ENCODE peak calls at places on chromosomes 6 and 20, in five cellular contexts. N is tibial nerve, G is Peyer's patch, L is testis, W is ovary. A is an unnamed sample.

GRCh38 chr6:170080169-170080827 is 210.6 kb downstream of the DLL1 start:
- DNase-seq in L (peak; percentile 6), W (peak; percentile 7), G (no peak), N (no peak), A (no peak)

GRCh38 chr20:22561965-22562581 is 22.3 kb downstream of the FOXA2 start:
- DNase-seq in L (no peak), G (no peak), N (no peak), W (no peak), A (no peak)

GRCh38 chr20:17565164-17565845 is 4.6 kb upstream of the DSTN start:
- DNase-seq in W (no peak), G (no peak), N (no peak), L (no peak), A (no peak)

GRCh38 chr20:38986663-38987062 is 24.5 kb downstream of the DHX35 start:
- DNase-seq in L (no peak), N (no peak), W (no peak), G (no peak), A (no peak)

GRCh38 chr6:167565388-167565787 is 240.5 kb downstream of the TTLL2 start:
- DNase-seq in W (no peak), G (peak; percentile 3), L (peak; percentile 14), N (no peak), A (no peak)

GRCh38 chr6:25179051-25179778 is 100.0 kb upstream of the CARMIL1 start:
- DNase-seq in L (no peak), W (no peak), N (no peak), G (no peak), A (no peak)

GRCh38 chr6:166512567-166512966 is 73.9 kb downstream of the RAMACL start:
- DNase-seq in L (no peak), G (peak; percentile 82), W (no peak), N (no peak), A (no peak)

GRCh38 chr20:19995220-19995863 is 21.8 kb upstream of the NAA20 start:
- DNase-seq in L (peak; percentile 56), G (no peak), N (no peak), W (peak; percentile 59), A (no peak)

GRCh38 chr6:3665608-3666007 is 85.9 kb downstream of the PXDC1 start:
- DNase-seq in N (no peak), W (no peak), L (no peak), G (no peak), A (no peak)

GRCh38 chr6:161344640-161345039 is 70.8 kb upstream of the AGPAT4 start:
- DNase-seq in L (no peak), N (no peak), G (no peak), W (no peak), A (no peak)

GRCh38 chr6:42001506-42001905 is 48.8 kb upstream of the TAF8 start:
- DNase-seq in G (no peak), W (no peak), L (no peak), N (no peak), A (no peak)

GRCh38 chr20:3101737-3102574 is 17.4 kb upstream of the AVP start:
- DNase-seq in L (no peak), N (no peak), W (no peak), G (no peak), A (peak; percentile 38)

GRCh38 chr6:46491201-46491788 is at the start of gene RCAN2:
- DNase-seq in L (peak; percentile 75), G (peak; percentile 23), W (peak; percentile 78), N (peak; percentile 16), A (peak; percentile 68)

GRCh38 chr6:108565893-108566292 is 5.2 kb downstream of the FOXO3 start:
- DNase-seq in W (peak; percentile 84), N (peak; percentile 84), L (peak; percentile 60), G (peak; percentile 26), A (peak; percentile 67)

GRCh38 chr6:8914700-8915099 is 479.4 kb upstream of the SLC35B3 start:
- DNase-seq in L (no peak), N (no peak), W (no peak), G (no peak), A (no peak)

GRCh38 chr20:38449046-38449445 is 13.9 kb upstream of the SNHG17 start:
- DNase-seq in N (no peak), L (no peak), G (no peak), W (no peak), A (no peak)

GRCh38 chr6:36692861-36693702 is 4.5 kb upstream of the RAB44 start:
- DNase-seq in N (no peak), G (no peak), W (peak; percentile 34), L (peak; percentile 43), A (peak; percentile 52)

GRCh38 chr20:53079883-53080282 is 107.7 kb downstream of the TSHZ2 start:
- DNase-seq in G (no peak), L (no peak), N (no peak), W (no peak), A (no peak)

GRCh38 chr6:140003217-140003616 is 628.8 kb upstream of the CITED2 start:
- DNase-seq in N (no peak), L (no peak), G (no peak), W (no peak), A (no peak)

GRCh38 chr20:35463455-35464300 is 8.3 kb downstream of the CEP250 start:
- DNase-seq in L (peak; percentile 81), N (peak; percentile 88), W (peak; percentile 72), G (peak; percentile 58), A (peak; percentile 35)

GRCh38 chr6:92297101-92297500 is 1122.3 kb downstream of the EPHA7 start:
- DNase-seq in L (no peak), N (no peak), W (no peak), G (no peak), A (no peak)

GRCh38 chr6:76852776-76853175 is 610.5 kb downstream of the HTR1B start:
- DNase-seq in G (no peak), N (no peak), L (no peak), W (no peak), A (no peak)

GRCh38 chr6:112231609-112232060 is 22.7 kb downstream of the LAMA4 start:
- DNase-seq in N (no peak), W (no peak), G (no peak), L (no peak), A (no peak)

GRCh38 chr6:20778460-20778859 is 244.2 kb downstream of the CDKAL1 start:
- DNase-seq in W (no peak), N (no peak), G (no peak), L (no peak), A (peak; percentile 30)

GRCh38 chr20:64198347-64198746 is 34.1 kb downstream of the MYT1 start:
- DNase-seq in N (no peak), G (no peak), L (no peak), W (no peak), A (no peak)

GRCh38 chr6:4727671-4728435 is 48.4 kb upstream of the CDYL start:
- DNase-seq in G (no peak), W (no peak), L (peak; percentile 45), N (no peak), A (no peak)

GRCh38 chr20:31860431-31861345 is 9.6 kb downstream of the DUSP15 start:
- DNase-seq in W (no peak), G (no peak), L (no peak), N (no peak), A (no peak)

GRCh38 chr20:58550661-58551060 is 35.5 kb upstream of the APCDD1L start:
- DNase-seq in N (no peak), G (no peak), W (no peak), L (peak; percentile 9), A (no peak)

GRCh38 chr6:8639928-8640649 is 204.7 kb upstream of the SLC35B3 start:
- DNase-seq in G (no peak), L (no peak), N (no peak), W (no peak), A (no peak)

GRCh38 chr20:39751557-39752137 is 789.5 kb downstream of the DHX35 start:
- DNase-seq in L (no peak), W (no peak), G (no peak), N (no peak), A (no peak)

GRCh38 chr6:47146426-47147174 is 104.5 kb upstream of the ADGRF1 start:
- DNase-seq in W (no peak), G (no peak), N (no peak), L (no peak), A (no peak)

GRCh38 chr6:52890018-52890417 is 19.5 kb downstream of the GSTA3 start:
- DNase-seq in W (no peak), L (no peak), N (no peak), G (no peak), A (no peak)

GRCh38 chr6:118371955-118372354 is 176.1 kb upstream of the PLN start:
- DNase-seq in N (no peak), W (no peak), L (no peak), G (no peak), A (no peak)
- H3K4me3 ChIP-seq in N (no peak overlapping the region), W (no peak overlapping the region), L (no peak overlapping the region), G (no peak overlapping the region), A (no peak overlapping the region)

GRCh38 chr6:150296890-150297289 is 71.9 kb upstream of the IYD start:
- DNase-seq in W (no peak), L (no peak), G (no peak), N (no peak), A (no peak)
- H3K27ac ChIP-seq in W (no peak overlapping the region), L (no peak overlapping the region), G (no peak overlapping the region), N (no peak overlapping the region), A (no peak overlapping the region)

DNA sequence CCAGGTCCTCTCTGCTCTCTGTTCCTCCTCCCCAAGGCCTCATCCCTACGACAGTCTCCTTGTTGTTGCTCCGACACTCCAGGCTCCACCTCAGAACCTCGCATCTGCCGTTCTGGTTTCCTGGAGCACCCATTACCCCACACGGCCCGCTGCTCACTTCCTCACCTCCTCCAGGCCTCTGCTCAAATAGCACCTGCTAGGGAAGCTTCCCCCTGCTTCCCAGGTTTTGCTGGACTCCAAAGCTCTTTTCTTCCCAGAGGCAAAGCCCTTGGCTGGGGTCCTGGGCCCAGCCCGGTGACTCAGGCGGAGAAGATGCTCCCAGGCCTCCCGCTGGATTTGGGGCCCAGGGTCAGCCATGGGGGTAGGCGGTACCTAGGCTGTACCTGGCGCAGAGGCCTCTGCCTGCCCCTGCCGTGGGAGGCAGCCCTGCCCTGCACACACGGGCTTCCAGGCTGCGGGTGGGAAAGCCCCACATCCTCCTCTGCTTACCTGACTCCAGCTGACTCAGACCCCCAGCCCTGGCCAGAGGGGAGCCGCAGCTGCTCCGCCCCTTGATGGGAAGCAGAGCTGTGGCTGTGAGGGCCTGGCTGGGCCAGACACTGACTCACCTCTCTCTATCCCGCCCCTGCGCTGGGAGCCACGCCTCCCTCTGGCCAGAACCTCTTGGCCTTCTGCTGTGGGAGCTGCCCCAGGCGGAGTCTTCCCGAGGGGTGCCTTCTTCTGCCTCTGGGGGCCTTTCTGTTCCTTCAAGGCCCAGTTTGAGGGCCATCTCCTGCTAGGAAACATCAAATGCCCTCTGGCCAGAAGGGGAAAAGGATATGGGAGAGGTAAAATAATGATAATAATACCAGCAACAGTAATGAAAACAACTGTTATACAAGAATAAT is 130.5 kb downstream of the CEBPB start:
- DNase-seq in N (peak; percentile 82), L (peak; percentile 79), G (peak; percentile 37), W (peak; percentile 97), A (peak; percentile 75)
- TF ChIP-seq POLR2A in N (peak; percentile 34), L (no peak), G (no peak), W (peak; percentile 86), A (peak; percentile 44)

GRCh38 chr6:1596088-1596852 is 13.4 kb upstream of the FOXC1 start:
- DNase-seq in L (peak; percentile 78), N (peak; percentile 57), G (peak; percentile 48), W (peak; percentile 60), A (no peak)
- H3K4me3 ChIP-seq in L (no peak overlapping the region), N (peak overlapping the region; percentile 30), G (no peak overlapping the region), W (no peak overlapping the region), A (peak overlapping the region; percentile 30)

DNA sequence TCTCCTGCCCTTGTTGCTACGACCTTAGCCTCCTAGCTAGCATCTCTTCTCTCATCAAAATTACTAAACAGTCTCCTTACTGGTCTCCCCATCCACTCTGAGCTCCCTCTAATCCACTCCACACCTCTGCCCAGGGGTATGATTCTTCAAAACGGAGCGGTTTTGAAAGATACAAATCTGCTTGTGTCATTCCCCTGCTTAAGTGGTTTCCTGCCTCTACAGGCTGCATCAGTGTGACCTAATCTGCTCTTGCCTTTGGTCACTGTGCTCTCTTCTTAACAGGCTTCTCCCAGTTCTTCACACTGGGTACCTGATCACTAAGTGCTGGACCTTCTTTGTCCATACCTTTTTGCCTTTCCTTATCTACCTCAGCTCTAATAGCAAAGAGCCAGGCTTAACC is 196.0 kb downstream of the BTBD9 start:
- DNase-seq in G (no peak), W (no peak), L (no peak), N (no peak), A (no peak)
- H3K27ac ChIP-seq in G (no peak overlapping the region), W (no peak overlapping the region), L (no peak overlapping the region), N (no peak overlapping the region), A (no peak overlapping the region)